ENCODE peak calls at places on chromosomes 1 and 21, in five cellular contexts. E, D, R, H and K are unnamed samples.

GRCh38 chr1:27562483-27563406 is 41.2 kb downstream of the AHDC1 start:
- DNase-seq in E (no peak), H (no peak), D (no peak), R (no peak), K (no peak)

GRCh38 chr1:193658711-193659110 is 472.3 kb upstream of the B3GALT2 start:
- DNase-seq in E (no peak), H (no peak), R (no peak), D (no peak), K (no peak)

GRCh38 chr1:223827193-223827663 is 18.5 kb downstream of the TP53BP2 start:
- DNase-seq in R (peak; percentile 53), D (no peak), H (no peak), E (peak; percentile 55), K (no peak)

GRCh38 chr1:228544921-228545591 is 57.9 kb downstream of the RNF187 start:
- DNase-seq in R (no peak), E (no peak), H (no peak), D (no peak), K (no peak)

GRCh38 chr1:152880907-152881306 is 2.8 kb downstream of the SMCP start:
- DNase-seq in H (no peak), D (no peak), E (no peak), R (no peak), K (no peak)

GRCh38 chr1:178686407-178686806 is 38.6 kb upstream of the RALGPS2 start:
- DNase-seq in R (peak; percentile 6), H (no peak), E (no peak), D (no peak), K (no peak)

GRCh38 chr1:938088-938683 is 14.5 kb downstream of the SAMD11 start:
- DNase-seq in E (peak; percentile 58), H (peak; percentile 72), R (peak; percentile 30), D (no peak), K (no peak)

GRCh38 chr1:175188936-175189335 is 3.6 kb downstream of the KIAA0040 start:
- DNase-seq in E (no peak), H (no peak), D (no peak), R (no peak), K (no peak)

GRCh38 chr1:167775178-167775577 is 53.4 kb downstream of the MPZL1 start:
- DNase-seq in D (no peak), H (no peak), R (peak; percentile 77), E (peak; percentile 68), K (no peak)

GRCh38 chr1:51517361-51518032 is 1.6 kb downstream of the EPS15 start:
- DNase-seq in E (peak; percentile 23), H (no peak), R (no peak), D (no peak), K (no peak)

GRCh38 chr1:205396972-205397616 is 24.8 kb downstream of the LEMD1 start:
- DNase-seq in R (peak; percentile 45), D (no peak), H (no peak), E (peak; percentile 30), K (no peak)

GRCh38 chr1:112518186-112518585 is 9.4 kb downstream of the WNT2B start:
- DNase-seq in D (no peak), R (no peak), H (no peak), E (no peak), K (no peak)

GRCh38 chr21:36179145-36179544 is 22.5 kb downstream of the DOP1B start:
- DNase-seq in R (no peak), H (no peak), D (no peak), E (no peak), K (no peak)

GRCh38 chr21:34613679-34614442 is 1.1 kb downstream of the RCAN1 start:
- DNase-seq in R (peak; percentile 22), E (peak; percentile 25), D (no peak), H (peak; percentile 23), K (no peak)

GRCh38 chr1:159554681-159555080 is 18.9 kb upstream of the OR10J5 start:
- DNase-seq in D (no peak), R (no peak), E (no peak), H (no peak), K (no peak)

GRCh38 chr1:211135342-211135950 is 1.5 kb upstream of the KCNH1 start:
- DNase-seq in D (no peak), H (no peak), R (peak; percentile 51), E (peak; percentile 62), K (no peak)

GRCh38 chr1:202247837-202248795 is 54.5 kb downstream of the LGR6 start:
- DNase-seq in E (no peak), D (no peak), R (no peak), H (no peak), K (peak; percentile 83)

GRCh38 chr1:215104283-215104682 is 21.7 kb downstream of the KCNK2 start:
- DNase-seq in D (no peak), H (no peak), E (peak; percentile 35), R (no peak), K (no peak)

GRCh38 chr1:116493484-116494350 is 77.1 kb downstream of the CD58 start:
- DNase-seq in R (no peak), D (no peak), E (no peak), H (no peak), K (no peak)

GRCh38 chr1:5379176-5379759 is 613.0 kb downstream of the NPHP4 start:
- DNase-seq in H (no peak), R (no peak), D (no peak), E (no peak), K (no peak)

GRCh38 chr1:237931631-237932030 is 40.9 kb upstream of the ZP4 start:
- DNase-seq in H (no peak), D (no peak), E (no peak), R (no peak), K (no peak)

GRCh38 chr1:23556661-23557470 is 2.4 kb downstream of the ID3 start:
- DNase-seq in E (peak; percentile 74), H (no peak), D (no peak), R (peak; percentile 92), K (no peak)

GRCh38 chr1:203351037-203351625 is at the start of gene FMOD:
- DNase-seq in H (no peak), E (peak; percentile 45), D (peak; percentile 68), R (no peak), K (no peak)

GRCh38 chr1:168443899-168444298 is 99.9 kb downstream of the XCL2 start:
- DNase-seq in E (no peak), R (no peak), H (no peak), D (no peak), K (no peak)

GRCh38 chr1:174726167-174726879 is 273.4 kb upstream of the CACYBP start:
- DNase-seq in H (no peak), R (peak; percentile 53), D (no peak), E (peak; percentile 21), K (no peak)

GRCh38 chr21:42392731-42393442 is 3.0 kb downstream of the TMPRSS3 start:
- DNase-seq in H (no peak), E (no peak), D (no peak), R (peak; percentile 87), K (no peak)

GRCh38 chr1:31689821-31690220 is 14.0 kb downstream of the COL16A1 start:
- DNase-seq in H (no peak), R (peak; percentile 91), D (no peak), E (peak; percentile 99), K (no peak)

GRCh38 chr1:198416276-198416675 is 124.2 kb downstream of the ATP6V1G3 start:
- DNase-seq in D (no peak), R (peak; percentile 1), H (no peak), E (peak; percentile 75), K (no peak)

GRCh38 chr1:34825455-34826081 is 32.8 kb downstream of the GJA4 start:
- DNase-seq in R (peak; percentile 4), E (no peak), H (no peak), D (no peak), K (no peak)

GRCh38 chr1:90083995-90084394 is 89.1 kb downstream of the ZNF326 start:
- DNase-seq in R (no peak), D (no peak), E (no peak), H (no peak), K (no peak)